ENCODE peak calls at places on chromosomes 5 and 9, in six cellular contexts. K is left lung, J is transverse colon, M is A673, O is SK-N-SH, F is left ventricle myocardium inferior. U is an unnamed sample.
A peak's percentile ranks its signal among the peaks of the same experiment; 100 is the strongest.

GRCh38 chr9:129140397-129141065 is 29.3 kb downstream of the PTPA start:
- DNase-seq in J (peak; percentile 55), F (peak; percentile 52), K (peak; percentile 66), O (peak; percentile 68), M (peak; percentile 79), U (no peak)

GRCh38 chr9:79257671-79258410 is 313.9 kb upstream of the TLE4 start:
- DNase-seq in K (no peak), F (no peak), M (no peak), J (no peak), O (no peak), U (no peak)

GRCh38 chr9:101458955-101459631 is 23.5 kb upstream of the ALDOB start:
- DNase-seq in K (no peak), J (no peak), O (peak; percentile 76), F (no peak), M (peak; percentile 82), U (no peak)

GRCh38 chr5:350355-350754 is 28.8 kb downstream of the AHRR start:
- DNase-seq in F (no peak), J (no peak), K (no peak), M (no peak), O (peak; percentile 42), U (no peak)

GRCh38 chr9:21684831-21685362 is 117.5 kb upstream of the MTAP start:
- DNase-seq in M (peak; percentile 0), O (no peak), F (no peak), J (no peak), K (peak; percentile 56), U (peak; percentile 95)

GRCh38 chr9:1647776-1648175 is 367.4 kb upstream of the SMARCA2 start:
- DNase-seq in O (no peak), M (no peak), F (no peak), K (peak; percentile 35), J (no peak), U (no peak)

GRCh38 chr5:87048156-87048555 is 219.5 kb upstream of the RASA1 start:
- DNase-seq in J (no peak), F (no peak), M (peak; percentile 18), O (no peak), K (no peak), U (no peak)

GRCh38 chr5:124755565-124755964 is 9.1 kb upstream of the ZNF608 start:
- DNase-seq in K (no peak), O (peak; percentile 73), M (peak; percentile 45), F (no peak), J (no peak), U (no peak)

GRCh38 chr9:33044677-33045282 is 19.7 kb downstream of the DNAJA1 start:
- DNase-seq in M (peak; percentile 55), K (peak; percentile 50), O (peak; percentile 64), F (no peak), J (peak; percentile 48), U (no peak)

GRCh38 chr5:170087168-170087817 is 18.4 kb upstream of the FOXI1 start:
- DNase-seq in J (no peak), F (no peak), M (no peak), K (no peak), O (no peak), U (no peak)

GRCh38 chr9:33939924-33940874 is 108.5 kb downstream of the UBAP2 start:
- DNase-seq in F (no peak), O (no peak), M (no peak), J (peak; percentile 20), K (no peak), U (no peak)

GRCh38 chr5:122341087-122341486 is 29.1 kb downstream of the SNCAIP start:
- DNase-seq in J (no peak), O (no peak), F (no peak), K (no peak), M (no peak), U (no peak)

GRCh38 chr9:122223435-122223834 is 5.3 kb downstream of the LHX6 start:
- DNase-seq in K (no peak), J (no peak), M (no peak), O (no peak), F (no peak), U (no peak)

GRCh38 chr9:122221223-122221811 is 7.4 kb downstream of the LHX6 start:
- DNase-seq in K (no peak), O (peak; percentile 59), F (no peak), M (no peak), J (no peak), U (no peak)

GRCh38 chr9:122219856-122220672 is 8.7 kb downstream of the LHX6 start:
- DNase-seq in O (peak; percentile 54), K (no peak), F (no peak), M (no peak), J (no peak), U (no peak)

GRCh38 chr9:122220673-122221222 is 8.0 kb downstream of the LHX6 start:
- DNase-seq in K (no peak), J (no peak), O (no peak), M (no peak), F (no peak), U (no peak)

GRCh38 chr9:122222741-122223140 is 6.0 kb downstream of the LHX6 start:
- DNase-seq in K (no peak), F (no peak), O (peak; percentile 21), M (no peak), J (no peak), U (no peak)
- H3K27me3 ChIP-seq in K (peaks cover 84% of the 10 kb centered on the region), F (peaks cover 100% of the 10 kb centered on the region), O (peaks cover 99% of the 10 kb centered on the region), M (peaks cover 100% of the 10 kb centered on the region), J (peaks cover 100% of the 10 kb centered on the region), U (peaks cover 96% of the 10 kb centered on the region)

GRCh38 chr9:109411818-109412352 is 86.2 kb downstream of the PTPN3 start:
- DNase-seq in F (no peak), K (no peak), J (no peak), M (peak; percentile 42), O (peak; percentile 44), U (no peak)
- TF ChIP-seq CTCF in F (peak; percentile 62), K (peak; percentile 43), J (peak; percentile 31), M (peak; percentile 76), O (peak; percentile 65), U (peak; percentile 64)

GRCh38 chr9:98712987-98713386 is 4.3 kb upstream of the GABBR2 start:
- DNase-seq in M (no peak), O (no peak), J (no peak), F (no peak), K (no peak), U (no peak)
- H3K27me3 ChIP-seq in M (peaks cover 90% of the 10 kb centered on the region), O (peaks cover 37% of the 10 kb centered on the region), J (peaks cover 42% of the 10 kb centered on the region), F (peaks cover 75% of the 10 kb centered on the region), K (peaks cover 19% of the 10 kb centered on the region), U (peaks cover 40% of the 10 kb centered on the region)

GRCh38 chr5:54109931-54110330 is 200.4 kb downstream of the ARL15 start:
- DNase-seq in K (no peak), M (no peak), O (no peak), J (no peak), F (no peak), U (no peak)
- TF ChIP-seq CTCF in K (no peak), M (no peak), O (no peak), J (no peak), F (no peak), U (no peak)

GRCh38 chr9:38226491-38226951 is 157.5 kb upstream of the SHB start:
- DNase-seq in M (no peak), O (no peak), J (no peak), F (no peak), K (no peak), U (no peak)
- H3K27me3 ChIP-seq in M (peaks cover 7% of the 10 kb centered on the region), O (peaks cover 12% of the 10 kb centered on the region), J (no peaks in the 10 kb centered on the region), F (peaks cover 82% of the 10 kb centered on the region), K (no peaks in the 10 kb centered on the region), U (no peaks in the 10 kb centered on the region)

DNA sequence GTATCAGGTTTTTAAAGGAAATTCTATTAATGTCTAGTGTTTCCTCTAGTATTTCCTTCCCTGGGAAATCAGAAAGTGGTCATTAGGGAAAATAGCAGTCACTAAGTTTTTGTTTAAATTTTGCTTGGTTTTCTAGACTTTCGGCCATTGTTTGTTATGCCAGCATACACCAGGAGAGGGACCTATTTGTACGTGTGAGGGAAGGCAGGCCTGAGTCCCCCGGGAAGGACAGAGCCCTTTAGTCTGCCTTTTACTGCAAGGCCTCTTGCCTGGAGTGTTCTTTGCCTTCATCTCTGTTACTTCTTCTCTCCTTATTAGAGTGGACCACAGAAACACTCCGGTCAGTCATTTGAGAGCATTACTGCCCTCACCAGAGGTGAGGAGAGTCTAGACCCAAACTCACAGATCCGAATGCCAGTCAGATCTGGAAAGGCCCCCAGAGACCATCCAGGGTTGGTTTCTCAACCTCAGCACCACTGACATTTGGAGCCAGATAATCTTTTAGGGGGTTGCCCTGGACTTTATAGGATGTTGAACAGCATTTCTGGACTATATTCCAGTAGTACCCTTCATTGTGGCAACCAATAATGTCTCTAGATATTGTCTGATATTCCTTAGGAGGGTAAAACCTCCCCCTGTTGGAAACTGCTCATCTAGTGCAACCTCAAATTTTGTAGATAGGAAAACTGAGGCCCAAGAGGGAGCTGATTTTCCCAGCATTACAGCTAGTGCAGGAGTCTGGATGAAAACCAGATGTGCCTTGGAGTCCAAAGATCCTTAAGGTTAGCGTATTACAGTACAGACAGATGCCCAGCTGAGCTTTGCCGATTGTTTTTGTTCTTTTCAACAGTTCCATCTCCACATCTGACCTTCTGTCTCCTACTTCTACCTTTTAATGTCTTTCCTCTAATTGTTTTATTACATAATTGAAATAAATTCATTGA is 93.0 kb upstream of the NIPAL4 start:
- DNase-seq in J (no peak), O (peak; percentile 53), K (no peak), M (peak; percentile 66), F (no peak), U (no peak)
- TF ChIP-seq CTCF in J (peak; percentile 32), O (peak; percentile 84), K (peak; percentile 9), M (peak; percentile 60), F (peak; percentile 51), U (peak; percentile 59)

GRCh38 chr9:136193891-136194279 is 11.0 kb downstream of the LHX3 start:
- DNase-seq in M (no peak), K (no peak), F (no peak), J (no peak), O (no peak), U (no peak)

GRCh38 chr9:136194540-136194939 is 10.4 kb downstream of the LHX3 start:
- DNase-seq in M (peak; percentile 64), K (no peak), O (no peak), F (no peak), J (no peak), U (no peak)

GRCh38 chr9:136192289-136193126 is 12.4 kb downstream of the LHX3 start:
- DNase-seq in M (no peak), J (no peak), K (no peak), F (no peak), O (peak; percentile 52), U (no peak)

GRCh38 chr9:136191549-136192286 is 13.2 kb downstream of the LHX3 start:
- DNase-seq in O (no peak), K (no peak), J (no peak), F (no peak), M (no peak), U (no peak)

GRCh38 chr9:136193127-136193890 is 11.6 kb downstream of the LHX3 start:
- DNase-seq in M (no peak), O (peak; percentile 56), F (no peak), K (no peak), J (no peak), U (no peak)
- H3K27me3 ChIP-seq in M (peaks cover 66% of the 10 kb centered on the region), O (peaks cover 91% of the 10 kb centered on the region), F (peaks cover 100% of the 10 kb centered on the region), K (peaks cover 77% of the 10 kb centered on the region), J (peaks cover 97% of the 10 kb centered on the region), U (peaks cover 86% of the 10 kb centered on the region)

U was measured in kidney epithelial cell.